ENCODE peak calls at places on chromosomes 4 and X, in six cellular contexts. A is A673, J is tibial nerve, G is RWPE1, W is colonic mucosa, X is psoas muscle. Z is an unnamed sample.

GRCh38 chr4:142293536-142293935 is 552.6 kb downstream of the INPP4B start:
- DNase-seq in A (no peak), G (no peak), J (no peak), W (no peak), X (no peak), Z (no peak)

GRCh38 chr4:7043521-7044414 is 596 bp downstream of the TADA2B start:
- DNase-seq in W (peak; percentile 65), A (peak; percentile 32), J (no peak), X (peak; percentile 81), G (no peak), Z (no peak)

GRCh38 chrX:152946681-152947080 is 47.2 kb downstream of the PNMA5 start:
- DNase-seq in J (no peak), W (no peak), X (no peak), A (no peak), G (no peak), Z (no peak)

GRCh38 chr4:7000421-7001176 is 42.6 kb upstream of the TADA2B start:
- DNase-seq in W (no peak), J (no peak), X (no peak), G (no peak), A (no peak), Z (no peak)

GRCh38 chr4:24419147-24420034 is 165.0 kb downstream of the DHX15 start:
- DNase-seq in W (peak; percentile 76), J (peak; percentile 78), G (peak; percentile 79), X (peak; percentile 87), A (peak; percentile 71), Z (peak; percentile 84)

GRCh38 chrX:30620980-30621716 is 32.1 kb upstream of the GK start:
- DNase-seq in J (no peak), A (peak; percentile 16), W (no peak), X (no peak), G (peak; percentile 64), Z (no peak)

GRCh38 chr4:119865789-119866188 is 200.9 kb downstream of the MAD2L1 start:
- DNase-seq in X (no peak), G (no peak), J (no peak), A (no peak), W (no peak), Z (no peak)

GRCh38 chr4:1360423-1361283 is 13.6 kb downstream of the UVSSA start:
- DNase-seq in J (no peak), G (no peak), A (no peak), W (no peak), X (no peak), Z (no peak)

GRCh38 chrX:55451990-55452824 is at the start of gene MAGEH1:
- DNase-seq in A (peak; percentile 85), J (peak; percentile 65), W (peak; percentile 80), X (peak; percentile 89), G (peak; percentile 11), Z (no peak)

GRCh38 chr4:68465058-68465457 is 17.8 kb downstream of the TMPRSS11E start:
- DNase-seq in W (no peak), X (no peak), A (no peak), G (no peak), J (no peak), Z (no peak)

GRCh38 chr4:70722199-70722791 is 531 bp downstream of the RUFY3 start:
- DNase-seq in J (no peak), G (no peak), W (no peak), X (no peak), A (no peak), Z (no peak)

GRCh38 chrX:130413415-130413814 is 11.6 kb downstream of the RBMX2 start:
- DNase-seq in G (no peak), W (no peak), X (no peak), J (no peak), A (no peak), Z (no peak)

GRCh38 chrX:113222305-113222704 is 381.7 kb upstream of the AMOT start:
- DNase-seq in X (no peak), A (no peak), J (no peak), W (no peak), G (no peak), Z (no peak)

DNA sequence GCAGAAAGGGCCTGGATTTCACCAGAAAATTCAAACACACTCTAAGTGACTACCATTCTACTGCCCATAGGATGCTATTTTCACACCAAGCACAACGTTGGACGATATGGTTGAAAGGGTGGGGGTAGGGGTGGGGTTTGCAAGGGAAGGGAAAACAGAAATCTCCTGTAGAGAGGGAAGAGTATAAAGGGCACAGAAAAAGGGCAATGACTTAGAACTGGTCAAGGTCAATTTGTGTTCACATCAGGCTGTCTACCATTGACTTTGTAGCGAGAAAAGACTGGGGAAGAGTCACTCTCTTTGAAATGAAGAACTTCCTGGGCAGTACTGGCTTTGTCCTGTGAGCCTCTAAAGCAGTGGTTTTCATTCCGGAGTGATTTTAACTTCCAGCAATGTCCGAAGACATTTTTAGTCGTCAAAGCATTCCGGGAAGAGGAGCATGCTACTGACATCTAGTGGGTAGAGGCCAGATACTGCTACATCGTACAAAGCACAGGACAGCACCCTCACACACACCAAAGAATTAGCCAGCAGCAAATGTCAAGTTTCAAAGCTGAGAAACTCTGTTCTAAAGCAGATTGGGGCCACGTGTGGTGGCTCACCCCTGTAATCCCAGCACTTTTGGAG is 48.4 kb upstream of the SLC7A3 start:
- DNase-seq in X (no peak), G (no peak), W (no peak), A (peak; percentile 34), J (no peak), Z (no peak)
- TF ChIP-seq CTCF in X (no peak), G (no peak), W (no peak), A (peak; percentile 43), J (no peak), Z (no peak)

GRCh38 chrX:119539872-119540271 is 25.3 kb downstream of the STEEP1 start:
- DNase-seq in J (no peak), X (no peak), G (no peak), W (no peak), A (peak; percentile 10), Z (no peak)
- TF ChIP-seq CTCF in J (no peak), X (no peak), G (no peak), W (no peak), A (peak; percentile 45), Z (no peak)

DNA sequence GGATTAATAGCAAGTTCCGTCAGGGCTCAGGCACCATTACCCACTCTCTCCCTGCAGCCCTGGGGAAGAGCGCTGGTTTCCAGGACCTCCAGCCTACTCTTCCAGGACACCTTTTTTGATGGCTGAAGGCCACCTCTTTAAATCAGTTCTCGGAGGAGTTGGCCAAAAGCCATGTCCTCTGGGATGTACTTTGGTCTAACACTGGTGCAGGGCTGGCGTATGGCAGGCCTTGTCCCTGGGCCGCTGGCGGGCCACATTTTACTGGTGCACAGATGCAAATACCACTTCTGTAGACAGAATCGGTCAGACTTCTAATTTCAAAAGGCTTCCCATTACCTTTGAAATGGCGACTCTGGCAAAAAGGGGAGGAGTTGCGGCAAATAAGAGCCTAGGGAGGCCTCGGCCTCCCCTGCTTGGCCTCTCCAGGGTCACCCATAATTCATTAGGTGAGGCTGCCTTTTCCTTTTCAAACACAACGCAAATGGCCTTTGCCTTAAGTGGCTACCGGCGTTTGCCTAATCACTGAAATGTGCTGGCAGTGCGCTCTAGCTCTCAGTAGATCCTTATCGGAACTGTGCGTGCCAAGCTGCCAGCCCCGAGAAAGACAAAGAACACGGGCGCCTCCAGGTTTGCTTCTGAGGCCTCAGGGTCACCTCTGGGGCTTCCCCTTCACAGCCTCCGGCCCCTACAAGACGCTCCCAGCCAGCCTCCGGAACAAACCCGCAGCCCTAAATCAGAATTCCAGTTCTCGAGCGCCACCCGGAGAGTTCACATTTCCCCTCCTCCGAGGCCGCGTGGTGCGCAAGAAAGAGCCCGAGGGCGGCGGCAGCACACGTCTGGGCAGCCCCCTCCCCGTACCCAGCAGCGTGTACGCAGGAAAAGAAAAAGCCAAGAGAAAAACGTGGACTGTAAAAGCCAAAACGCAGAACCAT is 76.2 kb upstream of the BCOR start:
- DNase-seq in J (no peak), X (peak; percentile 56), G (no peak), W (peak; percentile 52), A (peak; percentile 68), Z (no peak)
- TF ChIP-seq CTCF in J (no peak), X (no peak), G (no peak), W (no peak), A (peak; percentile 33), Z (no peak)

GRCh38 chr4:186486172-186486571 is 69.2 kb downstream of the MTNR1A start:
- DNase-seq in W (no peak), J (no peak), G (no peak), A (no peak), X (no peak), Z (no peak)
- TF ChIP-seq CTCF in W (no peak), J (no peak), G (no peak), A (no peak), X (no peak), Z (no peak)

DNA sequence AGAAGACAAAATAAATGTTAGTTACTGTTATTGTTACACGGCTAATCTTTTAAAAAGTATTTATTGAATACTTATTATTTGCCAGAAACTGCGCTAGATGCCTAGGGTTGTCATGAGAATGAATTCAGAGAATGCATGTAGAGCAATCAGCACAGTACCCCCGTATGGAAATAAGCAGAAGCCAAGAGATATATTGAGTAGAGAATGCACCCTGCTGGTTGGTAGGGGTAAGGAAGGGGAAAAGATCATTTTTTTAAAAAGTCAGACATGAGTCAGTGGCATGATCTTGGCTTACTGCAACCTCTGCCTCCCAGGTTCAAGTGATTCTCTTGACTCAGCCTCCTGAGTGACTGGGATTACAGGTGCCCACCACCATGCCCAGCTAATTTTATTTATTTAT is 13.1 kb upstream of the DRP2 start:
- DNase-seq in A (peak; percentile 53), J (no peak), W (no peak), G (peak; percentile 22), X (no peak), Z (no peak)
- TF ChIP-seq CTCF in A (peak; percentile 43), J (peak; percentile 6), W (no peak), G (no peak), X (no peak), Z (no peak)

Z was measured in omental fat pad.